ENCODE peak calls at places on chromosome 3, in seven cellular contexts. C is A549, G is SK-N-SH, J is tibial nerve, D is HepG2, K is suprapubic skin, R is K562. P is an unnamed sample.

GRCh38 chr3:110296885-110297284 is 774.7 kb upstream of the NECTIN3 start:
- DNase-seq in C (no peak), G (no peak), J (no peak), D (no peak), K (no peak), R (no peak), P (no peak)

GRCh38 chr3:141303481-141304223 is 64.7 kb upstream of the ZBTB38 start:
- DNase-seq in C (peak), G (peak), J (no peak), D (peak), K (no peak), R (peak), P (no peak)

GRCh38 chr3:11380314-11380713 is 108.1 kb downstream of the ATG7 start:
- DNase-seq in C (no peak), G (no peak), J (no peak), D (peak), K (no peak), R (no peak), P (no peak)

GRCh38 chr3:177787279-177788041 is 590.2 kb upstream of the TBL1XR1 start:
- DNase-seq in C (no peak), G (no peak), J (no peak), D (no peak), K (no peak), R (no peak), P (no peak)

GRCh38 chr3:115470254-115470653 is 153.1 kb upstream of the GAP43 start:
- DNase-seq in C (no peak), G (no peak), J (no peak), D (no peak), K (no peak), R (no peak), P (no peak)

GRCh38 chr3:28752290-28752689 is 403.7 kb upstream of the AZI2 start:
- DNase-seq in C (no peak), G (no peak), J (no peak), D (no peak), K (no peak), R (no peak), P (no peak)

GRCh38 chr3:171745577-171746319 is 64.5 kb downstream of the PLD1 start:
- DNase-seq in C (no peak), G (no peak), J (no peak), D (no peak), K (no peak), R (no peak), P (no peak)

GRCh38 chr3:195302436-195302835 is 31.5 kb upstream of the XXYLT1 start:
- DNase-seq in C (no peak), G (no peak), J (no peak), D (no peak), K (no peak), R (no peak), P (no peak)

GRCh38 chr3:51099794-51100542 is 285.1 kb upstream of the MANF start:
- DNase-seq in C (peak), G (peak), J (no peak), D (peak), K (no peak), R (peak), P (no peak)

GRCh38 chr3:52086939-52087675 is 30.7 kb upstream of the DUSP7 start:
- DNase-seq in C (no peak), G (no peak), J (no peak), D (no peak), K (no peak), R (peak), P (no peak)

GRCh38 chr3:58991623-58992022 is 58.2 kb downstream of the CFAP20DC start:
- DNase-seq in C (no peak), G (no peak), J (no peak), D (no peak), K (no peak), R (no peak), P (no peak)

GRCh38 chr3:16508591-16508995 is 4.9 kb downstream of the RFTN1 start:
- DNase-seq in C (no peak), G (no peak), J (no peak), D (no peak), K (no peak), R (no peak), P (no peak)

GRCh38 chr3:140537075-140537474 is 140.8 kb upstream of the TRIM42 start:
- DNase-seq in C (no peak), G (no peak), J (no peak), D (no peak), K (no peak), R (no peak), P (no peak)

GRCh38 chr3:62686486-62686885 is 188.7 kb downstream of the CADPS start:
- DNase-seq in C (no peak), G (no peak), J (no peak), D (no peak), K (no peak), R (no peak), P (no peak)

GRCh38 chr3:197224034-197224444 is 74.4 kb downstream of the DLG1 start:
- DNase-seq in C (peak), G (peak), J (no peak), D (peak), K (no peak), R (peak), P (no peak)

GRCh38 chr3:170614214-170614966 is 28.5 kb upstream of the SLC7A14 start:
- DNase-seq in C (peak), G (no peak), J (no peak), D (no peak), K (no peak), R (no peak), P (no peak)
- H3K27ac ChIP-seq in C (peak), G (no peak), J (no peak), D (no peak), K (no peak), R (no peak), P (no peak)

DNA sequence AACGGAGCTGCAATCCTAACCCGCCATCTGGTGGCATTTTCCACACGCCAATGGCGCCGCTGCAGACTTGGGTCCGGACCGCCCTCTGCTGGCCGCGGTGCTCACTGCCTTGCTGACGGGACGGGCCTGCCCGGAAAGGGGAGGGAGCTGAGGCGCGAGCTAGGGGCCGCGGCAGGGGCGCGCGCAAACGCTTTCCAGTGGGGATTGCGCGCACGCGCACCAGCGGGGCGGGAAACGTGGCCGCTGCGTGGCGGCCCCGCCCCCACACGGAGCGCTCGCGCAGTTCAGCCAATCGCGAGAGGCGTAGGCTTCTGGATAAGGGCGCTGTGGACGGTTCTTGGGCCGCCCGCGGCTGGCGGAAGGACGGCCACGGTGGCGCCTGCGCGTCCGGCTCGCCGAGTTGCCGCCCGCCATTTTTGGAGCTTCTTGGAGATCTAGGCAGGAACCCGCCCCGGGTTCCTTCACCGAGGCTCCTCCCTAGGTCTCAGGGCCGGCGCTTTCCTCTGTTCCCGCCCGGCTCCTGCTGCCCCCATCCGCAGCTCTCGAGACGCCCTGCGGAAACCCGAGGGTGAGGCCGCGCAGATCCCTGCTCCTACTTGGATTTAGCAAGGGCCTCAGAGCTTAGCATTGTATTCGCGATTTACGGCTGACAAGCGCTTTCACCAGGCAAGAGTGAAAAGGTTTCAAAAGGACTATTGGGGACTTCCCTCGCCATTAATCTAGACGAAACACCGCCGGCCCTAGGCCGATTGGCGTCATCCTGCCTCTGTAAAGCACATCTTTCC is at the start of gene STAG1:
- DNase-seq in C (peak), G (peak), J (peak), D (peak), K (peak), R (peak), P (peak)
- TF ChIP-seq EP300 in C (no peak), G (no peak), J (peak), D (peak), K (no peak), R (peak), P (peak)

GRCh38 chr3:46978381-46978780 is 1.1 kb upstream of the NBEAL2 start:
- DNase-seq in C (no peak), G (no peak), J (no peak), D (no peak), K (no peak), R (no peak), P (no peak)
- H3K27ac ChIP-seq in C (peak), G (no peak), J (no peak), D (no peak), K (peak), R (peak), P (no peak)

DNA sequence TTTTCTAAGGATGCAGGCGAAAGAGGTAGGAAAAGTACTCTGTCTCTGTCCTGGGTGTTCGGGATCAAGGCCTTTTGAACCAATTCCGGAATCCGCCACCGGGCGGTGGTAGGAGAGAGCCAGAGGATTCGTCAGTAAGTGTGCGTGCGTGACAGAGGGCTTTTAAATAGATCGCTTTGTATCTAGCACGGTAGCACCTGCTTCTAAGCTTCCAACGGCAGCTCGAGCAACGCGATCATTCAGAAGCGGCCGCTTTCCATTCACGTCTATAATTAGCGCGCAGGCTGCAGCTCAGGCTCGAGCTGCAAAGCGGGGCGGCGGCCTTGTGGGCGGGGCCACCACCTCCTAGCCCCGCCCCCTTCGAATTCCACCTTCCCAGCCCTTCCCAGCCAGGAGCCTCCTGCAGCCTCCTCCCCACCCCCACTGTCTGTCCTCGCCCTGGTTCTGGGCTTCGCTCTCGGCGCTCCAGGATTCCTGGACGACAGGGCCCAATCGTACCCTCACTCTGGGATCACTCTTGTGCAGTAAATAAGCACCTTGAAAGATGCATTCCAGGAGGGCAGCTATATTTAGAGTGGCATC is 224.3 kb upstream of the TPRG1 start:
- DNase-seq in C (peak), G (peak), J (peak), D (no peak), K (peak), R (peak), P (peak)
- TF ChIP-seq EP300 in C (no peak), G (no peak), J (peak), D (no peak), K (no peak), R (no peak), P (no peak)

GRCh38 chr3:89000886-89001285 is 106.5 kb upstream of the EPHA3 start:
- DNase-seq in C (no peak), G (no peak), J (no peak), D (no peak), K (no peak), R (no peak), P (no peak)

GRCh38 chr3:89002166-89002565 is 105.3 kb upstream of the EPHA3 start:
- DNase-seq in C (no peak), G (no peak), J (no peak), D (no peak), K (no peak), R (no peak), P (no peak)

GRCh38 chr3:88991496-88991895 is 115.9 kb upstream of the EPHA3 start:
- DNase-seq in C (no peak), G (no peak), J (no peak), D (no peak), K (no peak), R (no peak), P (no peak)

GRCh38 chr3:88997276-88997675 is 110.1 kb upstream of the EPHA3 start:
- DNase-seq in C (no peak), G (no peak), J (no peak), D (no peak), K (no peak), R (no peak), P (no peak)
- H3K27ac ChIP-seq in C (no peak), G (no peak), J (no peak), D (no peak), K (no peak), R (no peak), P (no peak)

GRCh38 chr3:158771577-158771976 is 30.3 kb upstream of the MFSD1 start:
- DNase-seq in C (peak), G (no peak), J (no peak), D (no peak), K (no peak), R (no peak), P (no peak)

GRCh38 chr3:158771018-158771350 is 30.9 kb upstream of the MFSD1 start:
- DNase-seq in C (no peak), G (no peak), J (no peak), D (no peak), K (no peak), R (no peak), P (no peak)

GRCh38 chr3:158770254-158771017 is 31.4 kb upstream of the MFSD1 start:
- DNase-seq in C (peak), G (no peak), J (no peak), D (no peak), K (no peak), R (peak), P (no peak)

GRCh38 chr3:158773166-158773565 is 28.7 kb upstream of the MFSD1 start:
- DNase-seq in C (no peak), G (no peak), J (no peak), D (no peak), K (no peak), R (peak), P (no peak)

GRCh38 chr3:158771982-158772381 is 29.9 kb upstream of the MFSD1 start:
- DNase-seq in C (no peak), G (no peak), J (no peak), D (no peak), K (no peak), R (no peak), P (no peak)
- TF ChIP-seq EP300 in C (no peak), G (no peak), J (no peak), D (no peak), K (no peak), R (no peak), P (no peak)